ENCODE peak calls at places on chromosomes 16 and 17, in six cellular contexts. E, J, R, M, G and P are unnamed samples. For H3K4me1, the result is how much of the 10 kb centered on the place peaks cover.

GRCh38 chr17:56085576-56086267 is 67.6 kb upstream of the ANKFN1 start:
- DNase-seq in G (no peak), M (no peak), R (no peak), J (no peak), E (no peak), P (no peak)

GRCh38 chr17:77620282-77620681 is 338.2 kb upstream of the TNRC6C start:
- DNase-seq in E (no peak), R (no peak), G (no peak), M (no peak), J (no peak), P (no peak)

GRCh38 chr17:73901249-73901648 is 257.0 kb upstream of the SDK2 start:
- DNase-seq in M (no peak), G (peak), J (no peak), R (no peak), E (no peak), P (no peak)

GRCh38 chr17:77332981-77333685 is 192.4 kb downstream of the SEC14L1 start:
- DNase-seq in M (peak), R (peak), J (no peak), G (no peak), E (no peak), P (no peak)

GRCh38 chr16:49932943-49933342 is 77.0 kb upstream of the ZNF423 start:
- DNase-seq in E (peak), M (no peak), G (no peak), R (peak), J (no peak), P (no peak)

GRCh38 chr17:48567646-48568354 is 10.3 kb downstream of the HOXB4 start:
- DNase-seq in J (no peak), R (no peak), M (no peak), G (no peak), E (no peak), P (no peak)

GRCh38 chr17:82127704-82128103 is 29.7 kb upstream of the FASN start:
- DNase-seq in E (no peak), J (no peak), R (no peak), M (no peak), G (no peak), P (no peak)

GRCh38 chr16:82016964-82017363 is 5.7 kb upstream of the SDR42E1 start:
- DNase-seq in M (no peak), R (no peak), E (no peak), G (no peak), J (no peak), P (no peak)

GRCh38 chr16:88475037-88475436 is 22.0 kb downstream of the ZFPM1 start:
- DNase-seq in E (no peak), G (no peak), R (no peak), M (no peak), J (no peak), P (no peak)
- H3K4me1 ChIP-seq in E (under half), G (under half), R (under half), M (under half), J (under half), P (under half)

GRCh38 chr16:57765160-57765728 is 29.7 kb downstream of the KATNB1 start:
- DNase-seq in E (no peak), R (no peak), G (no peak), J (no peak), M (no peak), P (no peak)
- H2BK15ac ChIP-seq in E (no peak), R (no peak), G (no peak), J (no peak), M (no peak), P (peak)

GRCh38 chr16:87950765-87951549 is at the start of gene BANP:
- DNase-seq in J (peak), M (peak), E (peak), G (peak), R (peak), P (peak)

GRCh38 chr16:87953308-87954208 is 2.3 kb downstream of the BANP start:
- DNase-seq in J (no peak), R (no peak), E (no peak), G (no peak), M (no peak), P (no peak)

GRCh38 chr16:87954361-87954760 is 3.1 kb downstream of the BANP start:
- DNase-seq in R (no peak), J (no peak), G (no peak), E (no peak), M (no peak), P (no peak)

GRCh38 chr16:87952751-87953150 is 1.5 kb downstream of the BANP start:
- DNase-seq in E (no peak), R (no peak), M (no peak), J (no peak), G (no peak), P (no peak)

GRCh38 chr16:87951550-87952538 is 610 bp downstream of the BANP start:
- DNase-seq in J (peak), R (no peak), M (peak), E (peak), G (no peak), P (no peak)
- H3K4me1 ChIP-seq in J (under half), R (under half), M (under half), E (under half), G (under half), P (under half)

DNA sequence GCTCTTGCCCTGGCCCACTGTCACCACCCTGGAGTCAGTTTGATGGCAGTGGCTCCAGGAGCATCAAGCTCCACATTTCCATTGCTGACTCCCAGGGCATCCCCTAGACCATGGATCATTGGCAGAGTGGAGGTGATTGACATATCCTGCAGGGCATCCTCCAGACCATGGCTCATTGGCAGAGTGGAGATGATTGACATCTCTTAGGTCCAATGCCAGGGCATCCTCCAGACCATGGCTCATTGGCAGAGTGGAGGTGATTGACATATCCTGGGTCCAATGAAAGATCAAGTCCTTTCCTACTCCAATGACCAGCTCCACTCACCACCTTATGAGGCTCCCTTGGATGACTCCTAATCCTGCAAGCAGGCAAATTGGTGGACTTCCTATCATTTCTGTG is 174.3 kb upstream of the NLRP1 start:
- DNase-seq in E (peak), J (no peak), M (peak), G (peak), R (peak), P (peak)
- H2BK15ac ChIP-seq in E (no peak), J (no peak), M (no peak), G (no peak), R (no peak), P (no peak)

DNA sequence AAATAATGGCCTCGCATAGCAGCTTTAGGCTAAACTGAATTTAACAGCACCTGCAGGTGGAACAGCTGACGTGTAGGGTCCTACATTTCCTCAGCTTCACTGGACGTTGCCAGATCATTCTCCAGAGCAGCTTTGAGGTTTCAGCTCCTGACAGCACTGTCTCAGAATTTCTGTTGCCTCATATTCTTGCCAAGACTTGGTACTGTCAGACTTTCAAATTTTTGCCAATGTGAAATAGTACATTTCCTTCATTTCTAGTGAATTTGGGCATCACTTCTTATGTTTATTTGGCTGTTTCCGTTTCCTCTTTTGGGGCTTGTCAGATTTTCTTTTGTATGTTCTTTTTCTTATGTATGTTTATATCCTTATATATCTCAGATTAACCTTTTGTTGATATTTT is 48.7 kb downstream of the MRTFB start:
- DNase-seq in J (no peak), M (no peak), R (no peak), E (no peak), G (no peak), P (no peak)
- H3K4me1 ChIP-seq in J (under half), M (under half), R (under half), E (under half), G (under half), P (under half)

GRCh38 chr17:75077072-75077489 is 10.7 kb upstream of the SLC16A5 start:
- DNase-seq in G (peak), E (no peak), M (no peak), J (no peak), R (no peak), P (no peak)
- H2BK15ac ChIP-seq in G (no peak), E (no peak), M (no peak), J (no peak), R (no peak), P (peak)

GRCh38 chr17:1043601-1044251 is 46.8 kb downstream of the TIMM22 start:
- DNase-seq in M (peak), J (no peak), R (no peak), E (peak), G (peak), P (no peak)
- H3K4me1 ChIP-seq in M (under half), J (under half), R (under half), E (under half), G (under half), P (under half)

GRCh38 chr17:1286379-1287106 is 7.1 kb downstream of the TRARG1 start:
- DNase-seq in J (no peak), M (no peak), R (no peak), E (no peak), G (no peak), P (no peak)

GRCh38 chr17:1294157-1294717 is 14.8 kb downstream of the TRARG1 start:
- DNase-seq in G (no peak), R (no peak), J (no peak), M (no peak), E (no peak), P (no peak)

GRCh38 chr17:1290676-1291075 is 11.2 kb downstream of the TRARG1 start:
- DNase-seq in J (no peak), R (no peak), E (no peak), M (no peak), G (no peak), P (no peak)

DNA sequence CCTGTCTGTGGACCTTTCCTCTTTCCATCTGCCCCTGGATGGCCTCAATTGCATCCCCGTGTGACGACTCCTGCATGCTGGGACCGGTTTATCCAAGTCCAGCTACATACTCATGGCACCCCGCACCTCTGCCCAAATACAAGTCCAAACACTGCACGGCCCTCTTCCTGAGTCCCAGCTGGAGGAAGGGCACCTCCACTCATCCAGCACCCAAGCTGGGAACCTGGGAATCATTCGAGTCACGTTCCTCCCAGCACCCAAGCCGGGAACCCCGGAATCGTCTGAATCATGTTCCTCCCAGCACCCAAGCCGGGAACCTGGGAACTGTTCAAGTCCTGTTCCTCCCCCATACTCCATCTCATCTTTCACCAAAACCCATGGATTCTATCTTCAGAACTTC is 10.2 kb downstream of the TRARG1 start:
- DNase-seq in E (no peak), J (no peak), G (no peak), M (no peak), R (no peak), P (no peak)
- H2BK15ac ChIP-seq in E (no peak), J (no peak), G (no peak), M (no peak), R (no peak), P (no peak)

GRCh38 chr17:57410169-57410568 is 153.8 kb downstream of the MSI2 start:
- DNase-seq in E (no peak), M (peak), J (no peak), R (no peak), G (no peak), P (no peak)
- H3K4me1 ChIP-seq in E (under half), M (under half), J (under half), R (under half), G (under half), P (under half)

GRCh38 chr17:13793951-13794350 is 192.2 kb upstream of the HS3ST3A1 start:
- DNase-seq in E (no peak), M (no peak), R (no peak), J (no peak), G (no peak), P (no peak)
- H2BK15ac ChIP-seq in E (no peak), M (no peak), R (no peak), J (no peak), G (no peak), P (no peak)